ENCODE peak calls at places on chromosome 6, in seven cellular contexts. F, J, S, L, O, G and P are unnamed samples.

GRCh38 chr6:47188588-47189021 is 121.1 kb downstream of the TNFRSF21 start:
- DNase-seq in F (no peak), J (peak), S (peak), L (no peak), O (peak), G (no peak), P (no peak)

GRCh38 chr6:157283900-157284737 is 39.2 kb downstream of the TMEM242 start:
- DNase-seq in F (no peak), J (no peak), S (no peak), L (no peak), O (no peak), G (no peak), P (no peak)

GRCh38 chr6:88359530-88360202 is 193.5 kb upstream of the CNR1 start:
- DNase-seq in F (no peak), J (no peak), S (no peak), L (no peak), O (no peak), G (no peak), P (no peak)

GRCh38 chr6:76342611-76343160 is 270.2 kb upstream of the IMPG1 start:
- DNase-seq in F (no peak), J (no peak), S (no peak), L (no peak), O (no peak), G (no peak), P (no peak)

GRCh38 chr6:63380265-63380664 is 60.5 kb upstream of the LGSN start:
- DNase-seq in F (no peak), J (no peak), S (no peak), L (no peak), O (no peak), G (no peak), P (no peak)

GRCh38 chr6:91273729-91274128 is 686.9 kb upstream of the MAP3K7 start:
- DNase-seq in F (no peak), J (no peak), S (no peak), L (no peak), O (no peak), G (no peak), P (no peak)

GRCh38 chr6:31969712-31970603 is 2.0 kb downstream of the DXO start:
- DNase-seq in F (no peak), J (no peak), S (no peak), L (peak), O (no peak), G (no peak), P (no peak)

GRCh38 chr6:170043150-170043819 is 247.6 kb downstream of the DLL1 start:
- DNase-seq in F (no peak), J (no peak), S (no peak), L (no peak), O (no peak), G (no peak), P (no peak)

GRCh38 chr6:46451343-46451742 is 39.9 kb downstream of the RCAN2 start:
- DNase-seq in F (no peak), J (no peak), S (no peak), L (no peak), O (no peak), G (no peak), P (no peak)

GRCh38 chr6:62998022-62998421 is 213.2 kb upstream of the FKBP1C start:
- DNase-seq in F (no peak), J (no peak), S (no peak), L (no peak), O (no peak), G (no peak), P (no peak)

DNA sequence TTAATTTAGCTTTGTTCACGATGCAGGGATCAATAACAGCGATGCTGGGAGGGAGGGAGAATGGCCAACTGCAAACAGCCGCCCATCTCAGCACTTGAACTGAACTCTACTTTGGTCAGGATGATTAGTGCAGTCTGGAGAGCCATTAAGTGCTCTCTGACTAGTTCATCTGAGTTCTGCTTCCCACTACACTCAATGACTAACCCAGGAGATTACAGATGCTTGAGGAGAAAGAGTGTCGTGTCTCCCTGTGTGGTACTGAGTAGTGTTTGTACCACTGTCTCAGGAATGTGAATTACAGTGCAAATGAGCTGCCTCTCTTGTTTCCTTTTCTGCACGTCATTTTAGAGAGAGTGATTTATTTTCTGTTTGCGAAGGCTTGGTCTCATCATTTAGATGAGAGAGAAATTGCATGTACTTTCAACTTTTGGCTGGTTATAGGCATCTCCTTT is 23.5 kb downstream of the CARMIL1 start:
- DNase-seq in F (no peak), J (no peak), S (no peak), L (no peak), O (no peak), G (no peak), P (no peak)
- TF ChIP-seq YY1 in F (no peak), J (no peak), S (no peak), L (no peak), O (no peak), G (no peak), P (no peak)

DNA sequence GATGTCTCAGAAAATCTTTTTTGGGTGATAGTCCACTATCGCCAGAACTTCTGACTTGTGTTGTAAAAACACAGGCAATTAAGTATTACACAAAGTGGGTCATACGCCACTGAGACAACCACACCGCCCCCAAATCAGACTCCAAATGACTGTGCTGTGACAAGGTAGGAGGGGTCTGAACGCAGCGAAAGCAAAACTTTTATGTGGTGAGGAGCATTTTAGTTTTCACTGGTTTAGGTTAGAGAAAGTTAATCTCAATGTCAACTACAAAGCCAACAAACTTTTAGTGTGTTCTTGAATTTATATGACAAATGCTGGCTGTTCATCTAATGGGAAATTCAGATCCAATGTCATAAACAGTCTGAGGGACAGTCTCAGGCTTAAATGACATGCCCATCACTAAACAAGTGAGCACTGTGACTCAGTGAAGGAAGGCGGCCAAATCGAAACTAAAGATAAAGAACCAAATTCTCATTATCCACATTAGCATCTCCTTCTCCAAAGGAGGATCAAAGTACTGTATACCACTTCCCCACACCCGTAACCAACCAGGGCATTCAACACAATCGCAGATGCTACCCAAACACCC is 186.7 kb downstream of the GJA10 start:
- DNase-seq in F (no peak), J (no peak), S (no peak), L (no peak), O (no peak), G (peak), P (no peak)
- TF ChIP-seq YY1 in F (no peak), J (no peak), S (no peak), L (no peak), O (no peak), G (no peak), P (no peak)

GRCh38 chr6:22129751-22130150 is 167.1 kb downstream of the PRL start:
- DNase-seq in F (no peak), J (no peak), S (no peak), L (no peak), O (no peak), G (no peak), P (no peak)

GRCh38 chr6:22134308-22134707 is 162.5 kb downstream of the PRL start:
- DNase-seq in F (no peak), J (no peak), S (no peak), L (no peak), O (no peak), G (no peak), P (no peak)

GRCh38 chr6:22132662-22133061 is 164.2 kb downstream of the PRL start:
- DNase-seq in F (no peak), J (no peak), S (no peak), L (no peak), O (no peak), G (no peak), P (no peak)

GRCh38 chr6:22135395-22135794 is 161.4 kb downstream of the PRL start:
- DNase-seq in F (no peak), J (no peak), S (no peak), L (no peak), O (no peak), G (no peak), P (no peak)

DNA sequence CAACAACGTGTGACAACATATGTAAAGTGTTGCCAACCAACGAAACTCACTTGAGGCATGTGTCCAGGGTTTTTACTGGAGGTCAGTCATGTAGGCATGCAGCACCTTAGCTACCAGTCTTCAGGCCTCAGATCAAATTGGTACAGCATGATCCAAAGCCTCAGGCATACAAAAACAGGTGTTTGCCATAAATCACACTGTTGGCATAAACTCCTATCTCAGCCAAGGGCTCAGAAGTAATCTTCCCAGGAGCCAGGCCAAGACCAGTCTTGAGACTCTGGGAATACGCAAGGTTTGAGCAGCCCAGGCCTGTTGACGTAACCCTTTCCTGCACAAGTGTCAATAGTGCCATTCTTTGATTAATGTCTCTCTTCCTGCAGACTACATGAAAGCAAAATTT is 163.5 kb downstream of the PRL start:
- DNase-seq in F (no peak), J (no peak), S (no peak), L (no peak), O (no peak), G (no peak), P (no peak)
- TF ChIP-seq YY1 in F (no peak), J (no peak), S (no peak), L (no peak), O (no peak), G (no peak), P (no peak)

DNA sequence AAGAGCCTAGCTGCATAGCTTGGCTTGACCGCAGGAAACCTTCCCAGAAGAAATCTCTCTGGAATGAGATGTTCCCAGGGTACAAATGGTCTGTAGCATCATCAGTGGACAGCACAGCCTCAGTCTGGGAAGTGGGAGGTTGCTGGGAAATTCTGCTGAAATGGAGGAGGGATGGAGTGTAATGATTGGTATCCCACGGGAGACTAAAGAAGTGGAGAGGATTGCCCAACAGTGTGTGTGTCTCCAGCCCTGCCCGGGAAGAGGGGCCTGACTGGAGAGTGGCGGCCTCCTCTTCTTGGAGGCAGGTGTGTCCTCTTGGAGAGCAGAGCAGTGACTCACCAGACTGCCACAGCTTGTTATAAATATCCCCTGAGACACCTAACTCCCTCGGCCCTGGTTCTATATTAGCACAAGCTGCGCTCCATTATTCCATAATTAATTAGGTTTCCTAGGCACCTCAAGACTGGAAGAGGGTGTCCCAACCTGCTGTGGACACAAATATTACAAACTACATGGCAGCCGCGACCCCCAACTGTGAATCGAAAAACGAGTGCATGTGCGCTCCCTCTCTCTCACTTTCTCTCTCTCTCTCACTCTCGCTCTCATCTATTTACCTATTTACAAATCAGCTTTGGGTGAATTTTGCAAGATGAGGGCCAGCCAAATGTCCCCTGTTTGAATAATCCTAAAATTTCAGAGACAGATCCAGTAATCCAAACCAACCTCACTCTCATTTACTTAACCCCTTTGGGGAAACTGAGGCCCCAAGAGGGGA is 68.8 kb downstream of the FGD2 start:
- DNase-seq in F (no peak), J (no peak), S (no peak), L (no peak), O (no peak), G (no peak), P (no peak)
- TF ChIP-seq YY1 in F (no peak), J (no peak), S (no peak), L (no peak), O (no peak), G (no peak), P (no peak)

DNA sequence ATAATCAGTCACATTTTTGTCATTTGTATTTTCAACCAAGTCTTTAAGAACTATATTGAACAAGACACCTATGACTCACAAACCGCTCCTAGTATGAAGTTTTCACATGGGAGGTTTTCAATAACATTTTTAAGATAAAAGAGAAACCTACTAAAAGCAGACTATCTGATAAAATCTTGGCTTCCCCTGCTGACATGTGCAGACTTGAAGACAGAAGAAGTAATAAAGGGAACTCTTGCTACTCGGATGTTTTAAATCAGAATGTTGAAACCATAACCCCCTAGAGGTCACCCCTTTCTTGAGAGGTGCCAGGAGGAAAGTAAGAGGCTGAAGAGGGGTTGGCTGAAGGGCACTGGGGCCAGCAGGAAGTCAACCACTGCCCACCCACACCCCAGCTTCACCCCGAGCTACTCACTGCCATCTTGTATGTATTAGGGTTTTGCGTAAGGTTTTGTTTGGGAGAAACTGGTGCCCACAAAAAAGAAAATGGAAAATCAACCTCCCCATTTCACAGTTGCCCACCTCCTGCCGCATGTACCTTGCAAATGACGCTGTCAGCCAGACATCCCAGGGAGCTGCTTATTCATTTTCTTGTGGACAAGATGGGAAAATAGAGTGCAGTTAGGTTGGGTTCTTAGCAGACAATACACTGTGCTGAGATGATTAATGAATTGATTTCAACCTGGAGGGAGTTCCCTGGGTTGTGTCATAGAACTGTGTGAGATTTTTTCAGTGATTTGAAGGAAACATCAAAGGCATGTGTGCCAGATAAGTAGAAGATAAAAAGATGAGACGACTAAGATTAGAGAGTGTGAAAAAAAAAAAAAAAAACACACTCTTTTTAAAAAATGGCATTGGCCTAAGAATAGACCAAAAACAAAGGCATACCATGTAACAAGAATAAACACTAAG is 83.2 kb upstream of the TAB2 start:
- DNase-seq in F (no peak), J (peak), S (no peak), L (no peak), O (no peak), G (no peak), P (no peak)
- TF ChIP-seq YY1 in F (no peak), J (no peak), S (no peak), L (no peak), O (no peak), G (no peak), P (no peak)

GRCh38 chr6:16486661-16487060 is 248.3 kb downstream of the GMPR start:
- DNase-seq in F (no peak), J (no peak), S (no peak), L (no peak), O (no peak), G (no peak), P (no peak)
- TF ChIP-seq YY1 in F (no peak), J (no peak), S (no peak), L (no peak), O (no peak), G (no peak), P (no peak)

DNA sequence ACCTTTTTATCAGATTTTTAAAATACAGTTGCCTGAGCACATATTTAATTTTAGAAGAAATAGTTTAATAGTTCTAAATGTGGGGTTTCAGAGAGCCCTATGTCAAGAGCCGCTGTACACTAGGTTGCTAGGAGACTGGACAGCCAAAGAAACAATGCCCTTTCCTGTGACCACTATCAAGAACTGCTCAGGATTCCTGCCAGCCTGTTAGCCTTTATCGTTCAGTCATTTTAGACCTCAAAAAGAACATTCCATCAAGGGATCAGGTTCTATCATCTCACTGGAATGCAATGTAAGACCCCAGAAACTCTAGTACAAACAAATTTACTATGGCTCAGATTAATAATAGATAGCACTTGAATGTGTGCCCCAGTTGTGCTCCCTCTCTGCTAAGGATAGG is 181.2 kb upstream of the CCN2 start:
- DNase-seq in F (no peak), J (no peak), S (no peak), L (no peak), O (no peak), G (no peak), P (no peak)
- TF ChIP-seq YY1 in F (no peak), J (no peak), S (no peak), L (no peak), O (no peak), G (no peak), P (no peak)

DNA sequence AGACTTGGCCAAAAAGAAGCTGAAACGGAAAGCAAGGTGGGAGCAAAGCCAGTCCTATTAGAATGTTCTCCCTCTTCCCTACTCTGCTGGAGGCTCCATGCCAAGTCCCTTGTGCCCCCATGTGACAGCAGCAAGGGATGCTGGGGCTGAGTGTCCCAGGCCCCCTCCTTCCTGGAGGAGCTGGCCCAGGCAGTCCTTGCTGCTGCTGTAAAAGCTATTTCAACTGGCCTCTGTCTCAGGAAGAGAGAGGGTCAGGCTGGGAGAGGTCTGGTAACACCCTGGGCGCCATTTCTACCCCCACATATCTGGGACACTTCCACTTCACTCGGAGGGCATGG is 25.0 kb downstream of the TTBK1 start:
- DNase-seq in F (no peak), J (no peak), S (no peak), L (no peak), O (no peak), G (no peak), P (no peak)
- TF ChIP-seq YY1 in F (no peak), J (no peak), S (no peak), L (no peak), O (no peak), G (no peak), P (no peak)

DNA sequence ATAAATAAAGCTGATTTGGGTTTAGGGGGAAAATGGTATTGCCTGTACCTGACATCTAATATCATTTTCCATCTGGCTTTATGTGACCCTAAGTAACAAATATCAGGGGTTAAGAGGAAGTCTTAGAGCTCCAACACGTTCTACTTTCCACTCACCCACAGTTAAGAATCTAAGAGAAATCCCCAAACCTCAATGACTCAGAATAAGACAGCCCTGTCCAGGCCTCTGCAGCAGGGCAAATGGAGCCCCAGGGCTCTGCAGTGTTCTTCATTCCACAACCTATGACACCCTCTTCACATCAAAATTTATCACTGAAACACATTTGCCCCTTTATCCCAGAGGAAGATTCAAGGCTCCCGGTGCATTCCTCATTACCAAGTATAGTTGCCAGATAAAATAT is 20.3 kb upstream of the TENT5A start:
- DNase-seq in F (no peak), J (no peak), S (no peak), L (no peak), O (no peak), G (peak), P (no peak)
- TF ChIP-seq YY1 in F (no peak), J (no peak), S (no peak), L (no peak), O (no peak), G (peak), P (no peak)

GRCh38 chr6:2970753-2971419 is 481 bp downstream of the SERPINB6 start:
- DNase-seq in F (no peak), J (no peak), S (no peak), L (peak), O (no peak), G (no peak), P (peak)
- TF ChIP-seq YY1 in F (no peak), J (no peak), S (no peak), L (no peak), O (peak), G (no peak), P (no peak)